ENCODE peak calls at places on chromosome 17, in four cellular contexts. A is upper lobe of right lung, E is B cell, L is transverse colon. K is an unnamed sample.

GRCh38 chr17:81738801-81739393 is 26.8 kb downstream of the SLC25A10 start:
- DNase-seq in L (no peak), A (peak; percentile 55), E (no peak), K (no peak)

GRCh38 chr17:18319604-18320256 is 4.6 kb downstream of the SMCR8 start:
- DNase-seq in A (no peak), L (no peak), E (no peak), K (no peak)

GRCh38 chr17:41976142-41976768 is 9.7 kb downstream of the CNP start:
- DNase-seq in A (peak; percentile 33), L (no peak), E (no peak), K (no peak)

GRCh38 chr17:82077617-82078358 is 12.2 kb upstream of the DUS1L start:
- DNase-seq in A (no peak), E (no peak), L (no peak), K (no peak)

GRCh38 chr17:56597495-56597990 is 4.0 kb downstream of the NOG start:
- DNase-seq in E (no peak), A (no peak), L (no peak), K (no peak)

GRCh38 chr17:48310748-48311213 is 119.2 kb downstream of the SKAP1 start:
- DNase-seq in A (no peak), L (no peak), E (no peak), K (no peak)

GRCh38 chr17:80053102-80053501 is 16.7 kb downstream of the CCDC40 start:
- DNase-seq in L (no peak), E (no peak), A (no peak), K (no peak)

GRCh38 chr17:14813649-14814048 is 451.5 kb downstream of the PMP22 start:
- DNase-seq in A (peak; percentile 73), E (no peak), L (no peak), K (no peak)

GRCh38 chr17:752620-753219 is 656 bp upstream of the GEMIN4 start:
- DNase-seq in L (peak; percentile 60), A (peak; percentile 88), E (peak; percentile 53), K (peak; percentile 49)

GRCh38 chr17:41523225-41523593 is 4.5 kb upstream of the KRT15 start:
- DNase-seq in A (no peak), E (no peak), L (no peak), K (no peak)

GRCh38 chr17:57016764-57017116 is 38.8 kb downstream of the SCPEP1 start:
- DNase-seq in E (no peak), L (no peak), A (no peak), K (no peak)

DNA sequence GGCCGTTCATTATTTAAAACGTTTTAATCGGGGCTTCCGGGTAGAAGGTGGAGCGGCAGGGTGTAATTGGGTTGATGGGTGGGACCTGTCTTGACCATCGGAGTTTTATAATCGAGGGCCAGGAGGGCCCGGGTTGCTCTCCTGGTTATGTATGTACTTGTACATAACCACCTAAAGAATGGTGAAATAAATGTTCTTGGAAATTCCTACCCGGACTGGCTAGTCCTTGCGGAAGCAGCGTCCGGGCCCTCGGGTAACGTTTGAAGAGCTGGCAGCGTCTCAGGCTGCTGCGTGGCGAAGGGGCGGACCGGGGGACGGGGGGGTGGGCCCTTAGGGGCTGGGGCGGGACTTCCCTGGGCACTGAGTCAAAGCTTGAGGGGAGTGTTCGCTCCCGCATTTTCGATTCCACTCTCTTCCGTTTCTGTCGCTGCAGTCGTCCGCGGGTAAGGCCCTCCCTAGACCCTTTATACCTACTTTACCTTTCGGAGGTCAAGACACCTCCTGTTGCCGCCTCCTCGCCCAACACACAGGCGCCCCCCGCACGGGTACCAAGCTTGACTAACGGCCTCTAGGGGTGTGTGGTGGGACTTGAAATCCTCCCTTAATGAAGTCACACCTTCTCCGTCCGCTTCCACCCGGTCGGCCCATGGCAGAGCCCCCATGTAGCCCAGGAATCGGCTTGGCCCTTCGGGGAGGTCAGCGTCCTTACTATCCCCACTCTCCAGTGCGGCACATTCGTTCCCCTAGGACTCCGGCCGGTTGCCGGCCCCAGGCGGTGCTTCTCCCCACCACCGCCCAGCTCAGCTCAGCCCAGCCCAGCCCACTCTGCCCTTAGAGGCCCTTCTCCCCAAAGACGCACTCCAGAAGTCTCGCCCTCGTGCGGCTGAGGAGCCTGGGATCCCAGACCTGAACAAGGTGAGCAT is at the start of gene TMEM106A:
- DNase-seq in E (peak; percentile 91), L (peak; percentile 82), A (peak; percentile 91), K (peak; percentile 94)
- TF ChIP-seq CTCF in E (peak; percentile 62), L (peak; percentile 22), A (peak; percentile 31), K (peak; percentile 6)

DNA sequence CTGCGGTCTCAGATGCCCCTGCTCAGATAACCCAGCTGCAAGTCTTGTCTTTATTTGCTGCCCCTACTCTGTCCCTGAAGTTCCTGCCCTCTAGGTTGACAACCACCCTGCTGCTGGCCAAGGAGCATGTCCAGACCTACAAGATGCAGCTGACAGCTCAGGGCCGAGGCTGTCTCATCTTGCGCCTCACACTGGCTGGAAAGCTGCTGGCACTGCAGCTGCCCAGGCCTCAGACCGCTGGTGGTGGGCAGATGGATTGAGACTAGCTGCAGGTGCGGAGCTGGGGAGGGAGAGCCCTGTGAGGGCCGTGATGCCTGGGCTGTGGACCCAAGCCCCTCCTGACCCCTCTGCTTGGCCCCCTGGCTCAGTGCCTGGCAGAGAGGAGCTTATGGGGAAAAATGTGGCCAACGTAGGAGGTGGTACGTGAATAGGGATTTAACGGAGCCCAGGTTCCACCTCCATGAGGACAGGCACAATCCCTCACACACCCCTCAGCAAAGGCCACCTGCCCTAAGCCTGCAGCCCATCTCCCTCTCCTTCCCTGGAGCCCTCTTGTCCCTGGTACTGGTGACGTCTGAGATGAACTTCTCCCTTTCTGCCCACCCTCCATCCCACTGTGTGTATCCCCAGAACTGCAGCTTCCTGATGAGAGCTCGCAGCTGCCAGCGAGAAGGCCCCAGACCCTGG is 8.3 kb upstream of the GALK1 start:
- DNase-seq in E (no peak), L (peak; percentile 14), A (peak; percentile 65), K (no peak)
- TF ChIP-seq CTCF in E (no peak), L (no peak), A (no peak), K (no peak)

GRCh38 chr17:28818705-28819295 is 23.8 kb downstream of the FAM222B start:
- DNase-seq in L (no peak), E (no peak), A (no peak), K (no peak)
- TF ChIP-seq CTCF in L (no peak), E (no peak), A (no peak), K (no peak)

GRCh38 chr17:63082273-63082861 is 116.3 kb downstream of the TANC2 start:
- DNase-seq in L (no peak), E (no peak), A (no peak), K (no peak)
- TF ChIP-seq CTCF in L (peak; percentile 30), E (peak; percentile 66), A (peak; percentile 44), K (peak; percentile 43)

DNA sequence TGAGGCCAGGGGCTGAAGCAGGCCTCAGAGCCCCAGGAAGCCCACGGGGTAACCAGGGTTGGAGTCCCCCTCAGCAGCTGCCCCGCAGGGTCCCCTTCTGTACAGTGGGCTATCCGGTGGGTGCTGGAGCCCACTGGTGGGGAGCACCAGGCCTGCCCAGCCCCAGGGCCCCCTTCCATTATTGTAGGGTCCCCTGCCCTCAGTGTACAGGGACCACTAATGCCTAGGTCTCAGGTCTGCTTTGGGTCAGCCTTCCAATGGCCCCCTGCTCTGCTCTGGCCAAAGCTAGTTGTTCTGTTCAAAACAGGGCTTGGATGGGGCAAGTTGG is 1.1 kb downstream of the ADAM11 start:
- DNase-seq in E (no peak), A (no peak), L (no peak), K (no peak)
- TF ChIP-seq CTCF in E (no peak), A (no peak), L (no peak), K (no peak)

DNA sequence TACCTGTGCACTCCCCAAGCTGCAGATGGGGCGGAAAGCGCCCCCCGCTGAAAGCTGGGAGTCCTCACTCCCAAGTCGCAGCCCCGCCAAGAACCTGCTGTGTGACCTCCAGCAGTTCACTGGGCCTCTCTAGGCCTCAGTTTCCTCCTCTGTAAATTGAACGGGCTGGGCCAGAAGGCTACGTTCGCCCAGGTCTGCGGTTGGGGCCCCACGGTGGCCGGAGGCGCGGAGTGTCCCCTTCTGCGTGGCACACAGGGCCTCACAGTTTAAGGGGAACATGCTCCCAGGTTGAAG is 628 bp downstream of the GALK1 start:
- DNase-seq in L (no peak), E (no peak), A (no peak), K (no peak)
- TF ChIP-seq CTCF in L (no peak), E (no peak), A (peak; percentile 58), K (no peak)

GRCh38 chr17:45228985-45229517 is 7.4 kb downstream of the FMNL1 start:
- DNase-seq in L (peak; percentile 87), A (peak; percentile 94), E (peak; percentile 90), K (peak; percentile 86)

GRCh38 chr17:45228121-45228941 is 6.6 kb downstream of the FMNL1 start:
- DNase-seq in L (peak; percentile 13), A (no peak), E (peak; percentile 20), K (no peak)

GRCh38 chr17:45226620-45227019 is 4.9 kb downstream of the FMNL1 start:
- DNase-seq in L (no peak), A (no peak), E (no peak), K (no peak)

GRCh38 chr17:45227101-45227591 is 5.5 kb downstream of the FMNL1 start:
- DNase-seq in E (peak; percentile 58), L (peak; percentile 66), A (no peak), K (peak; percentile 66)

GRCh38 chr17:45227631-45228120 is 6.0 kb downstream of the FMNL1 start:
- DNase-seq in L (no peak), E (peak; percentile 30), A (no peak), K (no peak)
- TF ChIP-seq CTCF in L (no peak), E (no peak), A (no peak), K (no peak)

GRCh38 chr17:31841850-31842415 is 17.1 kb downstream of the COPRS start:
- DNase-seq in E (no peak), A (no peak), L (no peak), K (no peak)

GRCh38 chr17:31838641-31839225 is 20.3 kb downstream of the COPRS start:
- DNase-seq in L (no peak), E (no peak), A (no peak), K (no peak)

GRCh38 chr17:31843382-31843780 is 15.7 kb downstream of the COPRS start:
- DNase-seq in E (no peak), L (no peak), A (no peak), K (no peak)

DNA sequence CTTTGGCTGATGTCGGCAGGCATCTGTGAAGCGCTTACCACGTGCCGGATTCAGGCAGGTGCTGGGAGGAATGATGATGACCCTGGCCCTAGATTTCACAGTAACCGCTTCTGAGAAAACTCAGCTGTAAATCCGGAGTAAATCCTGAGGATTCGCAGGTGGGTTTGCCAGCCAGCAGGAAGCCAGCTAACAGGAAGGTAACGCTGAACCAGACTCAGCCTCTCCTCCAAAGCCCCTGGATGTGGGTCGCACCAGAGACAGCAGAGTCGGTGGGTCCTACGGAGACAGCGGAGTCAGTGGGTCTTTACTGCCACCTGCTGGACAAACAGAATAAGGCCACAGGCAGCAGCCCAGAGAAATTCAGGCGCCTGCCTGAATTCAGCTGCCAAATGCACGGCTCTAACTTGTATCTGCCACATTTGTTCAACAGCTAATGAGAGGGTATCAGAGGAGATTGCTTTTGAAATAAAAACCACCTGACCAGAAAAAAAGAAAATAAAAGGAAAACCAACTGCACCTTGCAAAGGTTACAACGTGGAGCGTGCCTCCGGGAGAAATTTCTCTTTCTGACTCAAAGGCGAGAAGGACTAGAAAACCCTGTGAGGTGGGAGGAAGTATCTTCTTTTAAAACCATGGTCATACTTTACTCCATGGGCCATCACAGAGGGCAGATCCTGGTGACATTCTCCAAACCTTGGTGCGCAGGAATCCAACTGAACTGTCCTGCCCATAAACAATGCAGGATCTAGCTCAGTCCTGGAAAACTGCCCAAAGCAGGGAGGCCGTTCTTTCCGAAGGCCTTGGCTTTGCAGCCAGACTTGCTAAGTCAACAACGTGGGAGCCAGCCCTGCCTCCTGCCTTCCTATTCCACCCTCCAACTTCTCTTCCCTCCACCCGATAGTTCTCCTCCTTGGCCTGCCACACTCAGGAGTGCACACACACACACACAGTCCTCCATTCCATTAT is 16.3 kb downstream of the COPRS start:
- DNase-seq in E (peak; percentile 80), L (peak; percentile 78), A (peak; percentile 71), K (peak; percentile 81)
- TF ChIP-seq CTCF in E (peak; percentile 95), L (peak; percentile 98), A (peak; percentile 97), K (peak; percentile 88)

GRCh38 chr17:67995568-67996191 is 589 bp downstream of the C17orf58 start:
- DNase-seq in L (peak; percentile 19), A (no peak), E (peak; percentile 77), K (peak; percentile 37)
- TF ChIP-seq CTCF in L (no peak), A (no peak), E (no peak), K (no peak)

K was measured in GM10248.